ENCODE peak calls at places on chromosomes 12 and 14, in six cellular contexts. One of them, this sample, is unnamed.

GRCh38 chr12:67243260-67243659 is 25.9 kb upstream of the CAND1 start:
- DNase-seq in HTR-8/SVneo: no peak
- DNase-seq in HEK293T: no peak
- DNase-seq in AG04449: no peak
- DNase-seq in AG09319: no peak
- DNase-seq in EL: no peak
- DNase-seq in this sample: no peak

GRCh38 chr12:40714636-40715035 is 22.4 kb downstream of the CNTN1 start:
- DNase-seq in AG09319: no peak
- DNase-seq in HEK293T: no peak
- DNase-seq in AG04449: no peak
- DNase-seq in HTR-8/SVneo: no peak
- DNase-seq in EL: no peak
- DNase-seq in this sample: no peak

GRCh38 chr14:64591809-64592208 is 42.0 kb downstream of the PPP1R36 start:
- DNase-seq in AG09319: no peak
- DNase-seq in HEK293T: no peak
- DNase-seq in EL: no peak
- DNase-seq in AG04449: no peak
- DNase-seq in HTR-8/SVneo: peak; percentile 67
- DNase-seq in this sample: no peak

GRCh38 chr14:89616425-89617141 is 199.6 kb upstream of the FOXN3 start:
- DNase-seq in HTR-8/SVneo: no peak
- DNase-seq in EL: peak; percentile 21
- DNase-seq in AG09319: no peak
- DNase-seq in AG04449: no peak
- DNase-seq in HEK293T: no peak
- DNase-seq in this sample: peak; percentile 28

GRCh38 chr12:120012067-120012621 is 23.1 kb downstream of the BICDL1 start:
- DNase-seq in AG09319: no peak
- DNase-seq in EL: peak; percentile 6
- DNase-seq in HTR-8/SVneo: no peak
- DNase-seq in AG04449: no peak
- DNase-seq in HEK293T: peak; percentile 21
- DNase-seq in this sample: peak; percentile 7

GRCh38 chr12:124804011-124804621 is 59.5 kb downstream of the SCARB1 start:
- DNase-seq in HEK293T: peak; percentile 73
- DNase-seq in AG09319: peak; percentile 29
- DNase-seq in EL: no peak
- DNase-seq in AG04449: no peak
- DNase-seq in HTR-8/SVneo: peak; percentile 71
- DNase-seq in this sample: peak; percentile 36

GRCh38 chr12:2756756-2757155 is 38.0 kb upstream of the FKBP4 start:
- DNase-seq in HTR-8/SVneo: no peak
- DNase-seq in HEK293T: no peak
- DNase-seq in AG09319: no peak
- DNase-seq in EL: no peak
- DNase-seq in AG04449: no peak
- DNase-seq in this sample: no peak

GRCh38 chr12:95943231-95943842 is at the start of gene AMDHD1:
- DNase-seq in HEK293T: peak; percentile 75
- DNase-seq in AG04449: no peak
- DNase-seq in HTR-8/SVneo: peak; percentile 60
- DNase-seq in AG09319: no peak
- DNase-seq in EL: peak; percentile 64
- DNase-seq in this sample: peak; percentile 42

GRCh38 chr14:74571901-74572828 is 39.9 kb downstream of the LTBP2 start:
- DNase-seq in AG09319: peak; percentile 96
- DNase-seq in HEK293T: peak; percentile 21
- DNase-seq in AG04449: peak; percentile 99
- DNase-seq in EL: peak; percentile 99
- DNase-seq in HTR-8/SVneo: peak; percentile 94
- DNase-seq in this sample: peak; percentile 97

GRCh38 chr14:104306450-104307040 is 168.2 kb downstream of the KIF26A start:
- DNase-seq in EL: no peak
- DNase-seq in HEK293T: no peak
- DNase-seq in HTR-8/SVneo: no peak
- DNase-seq in AG09319: no peak
- DNase-seq in AG04449: no peak
- DNase-seq in this sample: no peak

GRCh38 chr12:45122776-45123380 is 72.0 kb upstream of the DBX2 start:
- DNase-seq in AG04449: no peak
- DNase-seq in EL: peak; percentile 14
- DNase-seq in AG09319: no peak
- DNase-seq in HEK293T: peak; percentile 32
- DNase-seq in HTR-8/SVneo: peak; percentile 28
- DNase-seq in this sample: peak; percentile 50

GRCh38 chr14:62082779-62083178 is 320.6 kb downstream of the SNAPC1 start:
- DNase-seq in HTR-8/SVneo: no peak
- DNase-seq in AG09319: no peak
- DNase-seq in HEK293T: no peak
- DNase-seq in AG04449: no peak
- DNase-seq in EL: no peak
- DNase-seq in this sample: no peak

GRCh38 chr12:12714276-12715001 is 2.7 kb upstream of the CDKN1B start:
- DNase-seq in AG04449: no peak
- DNase-seq in AG09319: no peak
- DNase-seq in HTR-8/SVneo: no peak
- DNase-seq in HEK293T: no peak
- DNase-seq in EL: peak; percentile 51
- DNase-seq in this sample: no peak

GRCh38 chr12:109475993-109476806 is 900 bp downstream of the KCTD10 start:
- DNase-seq in AG04449: no peak
- DNase-seq in HEK293T: no peak
- DNase-seq in HTR-8/SVneo: no peak
- DNase-seq in EL: no peak
- DNase-seq in AG09319: no peak
- DNase-seq in this sample: no peak

GRCh38 chr12:47231456-47231855 is 151.7 kb upstream of the AMIGO2 start:
- DNase-seq in HTR-8/SVneo: no peak
- DNase-seq in AG09319: no peak
- DNase-seq in EL: no peak
- DNase-seq in AG04449: no peak
- DNase-seq in HEK293T: no peak
- DNase-seq in this sample: no peak

GRCh38 chr12:120119395-120119973 is 2.9 kb upstream of the RAB35 start:
- DNase-seq in HEK293T: no peak
- DNase-seq in AG04449: peak; percentile 29
- DNase-seq in HTR-8/SVneo: no peak
- DNase-seq in EL: peak; percentile 69
- DNase-seq in AG09319: no peak
- DNase-seq in this sample: peak; percentile 24

GRCh38 chr12:105018001-105018400 is 31.9 kb downstream of the NOPCHAP1 start:
- DNase-seq in AG04449: no peak
- DNase-seq in HEK293T: no peak
- DNase-seq in HTR-8/SVneo: no peak
- DNase-seq in EL: no peak
- DNase-seq in AG09319: no peak
- DNase-seq in this sample: no peak

GRCh38 chr14:100787659-100788058 is 38.3 kb upstream of the MEG3 start:
- DNase-seq in EL: no peak
- DNase-seq in AG09319: no peak
- DNase-seq in HTR-8/SVneo: no peak
- DNase-seq in AG04449: no peak
- DNase-seq in HEK293T: no peak
- DNase-seq in this sample: no peak

GRCh38 chr12:51391047-51391837 is at the start of gene GALNT6:
- DNase-seq in EL: peak; percentile 53
- DNase-seq in HTR-8/SVneo: peak; percentile 44
- DNase-seq in AG04449: no peak
- DNase-seq in AG09319: no peak
- DNase-seq in HEK293T: peak; percentile 64
- DNase-seq in this sample: peak; percentile 58

GRCh38 chr14:73170686-73171085 is 34.4 kb downstream of the PSEN1 start:
- DNase-seq in EL: no peak
- DNase-seq in AG09319: no peak
- DNase-seq in AG04449: no peak
- DNase-seq in HTR-8/SVneo: no peak
- DNase-seq in HEK293T: no peak
- DNase-seq in this sample: no peak

GRCh38 chr12:58369576-58369975 is 428.2 kb downstream of the ATP23 start:
- DNase-seq in EL: peak; percentile 46
- DNase-seq in AG04449: no peak
- DNase-seq in HTR-8/SVneo: no peak
- DNase-seq in AG09319: no peak
- DNase-seq in HEK293T: no peak
- DNase-seq in this sample: no peak

GRCh38 chr14:89013098-89013504 is 188.7 kb downstream of the TTC8 start:
- DNase-seq in HEK293T: peak; percentile 56
- DNase-seq in EL: peak; percentile 36
- DNase-seq in AG09319: no peak
- DNase-seq in HTR-8/SVneo: peak; percentile 46
- DNase-seq in AG04449: no peak
- DNase-seq in this sample: peak; percentile 33

GRCh38 chr14:106657460-106657859 is 1131.1 kb downstream of the TMEM121 start:
- DNase-seq in EL: no peak
- DNase-seq in AG09319: no peak
- DNase-seq in HEK293T: no peak
- DNase-seq in HTR-8/SVneo: no peak
- DNase-seq in AG04449: no peak
- DNase-seq in this sample: no peak

GRCh38 chr12:113933201-113933786 is 32.8 kb downstream of the RBM19 start:
- DNase-seq in EL: peak; percentile 16
- DNase-seq in AG09319: peak; percentile 29
- DNase-seq in AG04449: peak; percentile 33
- DNase-seq in HTR-8/SVneo: no peak
- DNase-seq in HEK293T: peak; percentile 18
- DNase-seq in this sample: no peak

GRCh38 chr12:54601841-54602240 is 13.4 kb upstream of the PPP1R1A start:
- DNase-seq in AG09319: no peak
- DNase-seq in AG04449: no peak
- DNase-seq in HEK293T: no peak
- DNase-seq in EL: peak; percentile 40
- DNase-seq in HTR-8/SVneo: no peak
- DNase-seq in this sample: peak; percentile 41

GRCh38 chr12:73892181-73892580 is 645.5 kb upstream of the ATXN7L3B start:
- DNase-seq in AG09319: no peak
- DNase-seq in AG04449: no peak
- DNase-seq in HTR-8/SVneo: no peak
- DNase-seq in EL: no peak
- DNase-seq in HEK293T: no peak
- DNase-seq in this sample: peak; percentile 52

GRCh38 chr12:78863482-78864427 is 819 bp upstream of the SYT1 start:
- DNase-seq in EL: peak; percentile 56
- DNase-seq in AG04449: no peak
- DNase-seq in HTR-8/SVneo: peak; percentile 41
- DNase-seq in AG09319: no peak
- DNase-seq in HEK293T: peak; percentile 61
- DNase-seq in this sample: peak; percentile 72

GRCh38 chr12:70040141-70040540 is 203.1 kb upstream of the CNOT2 start:
- DNase-seq in AG09319: no peak
- DNase-seq in AG04449: no peak
- DNase-seq in HEK293T: no peak
- DNase-seq in EL: peak; percentile 6
- DNase-seq in HTR-8/SVneo: no peak
- DNase-seq in this sample: no peak

GRCh38 chr14:72844528-72844927 is 49.4 kb downstream of the DPF3 start:
- DNase-seq in HTR-8/SVneo: peak; percentile 41
- DNase-seq in EL: peak; percentile 66
- DNase-seq in HEK293T: no peak
- DNase-seq in AG04449: no peak
- DNase-seq in AG09319: no peak
- DNase-seq in this sample: no peak

GRCh38 chr12:90958995-90959394 is 4.0 kb upstream of the CCER1 start:
- DNase-seq in AG09319: no peak
- DNase-seq in HEK293T: no peak
- DNase-seq in HTR-8/SVneo: peak; percentile 15
- DNase-seq in EL: no peak
- DNase-seq in AG04449: no peak
- DNase-seq in this sample: no peak

GRCh38 chr12:66131067-66131688 is 628 bp upstream of the LLPH start:
- DNase-seq in EL: no peak
- DNase-seq in HTR-8/SVneo: no peak
- DNase-seq in HEK293T: no peak
- DNase-seq in AG04449: no peak
- DNase-seq in AG09319: no peak
- DNase-seq in this sample: no peak

GRCh38 chr14:95361373-95362179 is 41.9 kb upstream of the CLMN start:
- DNase-seq in HTR-8/SVneo: no peak
- DNase-seq in AG09319: no peak
- DNase-seq in AG04449: no peak
- DNase-seq in HEK293T: peak; percentile 70
- DNase-seq in EL: no peak
- DNase-seq in this sample: peak; percentile 72

GRCh38 chr12:111248981-111249380 is 119.9 kb downstream of the PHETA1 start:
- DNase-seq in HTR-8/SVneo: no peak
- DNase-seq in AG09319: no peak
- DNase-seq in EL: peak; percentile 15
- DNase-seq in AG04449: no peak
- DNase-seq in HEK293T: no peak
- DNase-seq in this sample: peak; percentile 74

GRCh38 chr12:94644141-94644575 is 6.2 kb downstream of the TMCC3 start:
- DNase-seq in AG09319: no peak
- DNase-seq in HTR-8/SVneo: peak; percentile 14
- DNase-seq in AG04449: no peak
- DNase-seq in EL: peak; percentile 62
- DNase-seq in HEK293T: no peak
- DNase-seq in this sample: peak; percentile 67

GRCh38 chr12:48128800-48129199 is 9.6 kb downstream of the PFKM start:
- DNase-seq in HTR-8/SVneo: no peak
- DNase-seq in EL: peak; percentile 48
- DNase-seq in AG04449: no peak
- DNase-seq in HEK293T: no peak
- DNase-seq in AG09319: no peak
- DNase-seq in this sample: no peak

GRCh38 chr12:124659003-124659402 is 91.6 kb upstream of the NCOR2 start:
- DNase-seq in EL: no peak
- DNase-seq in AG09319: no peak
- DNase-seq in AG04449: no peak
- DNase-seq in HEK293T: no peak
- DNase-seq in HTR-8/SVneo: no peak
- DNase-seq in this sample: no peak

GRCh38 chr14:87014854-87015253 is 978.1 kb downstream of the GALC start:
- DNase-seq in HEK293T: no peak
- DNase-seq in AG04449: no peak
- DNase-seq in AG09319: no peak
- DNase-seq in EL: no peak
- DNase-seq in HTR-8/SVneo: no peak
- DNase-seq in this sample: peak; percentile 38

GRCh38 chr14:97544581-97544980 is 747.4 kb downstream of the VRK1 start:
- DNase-seq in AG04449: no peak
- DNase-seq in HEK293T: no peak
- DNase-seq in HTR-8/SVneo: no peak
- DNase-seq in EL: no peak
- DNase-seq in AG09319: no peak
- DNase-seq in this sample: no peak

GRCh38 chr14:93744176-93744575 is 44.1 kb downstream of the PRIMA1 start:
- DNase-seq in AG09319: no peak
- DNase-seq in HEK293T: no peak
- DNase-seq in HTR-8/SVneo: no peak
- DNase-seq in EL: no peak
- DNase-seq in AG04449: no peak
- DNase-seq in this sample: no peak

GRCh38 chr12:70989232-70989631 is 68.7 kb upstream of the PTPRR start:
- DNase-seq in HTR-8/SVneo: no peak
- DNase-seq in AG04449: no peak
- DNase-seq in AG09319: no peak
- DNase-seq in HEK293T: no peak
- DNase-seq in EL: no peak
- DNase-seq in this sample: peak; percentile 52

This sample was measured in MCF 10A.